ENCODE peak calls at places on chromosome 11, in eight cellular contexts. J, S, B, O, X, H, D and Y are unnamed samples.

GRCh38 chr11:48341466-48341865 is 16.7 kb downstream of the OR4C3 start:
- DNase-seq in J (no peak), H (no peak), O (no peak), X (no peak), B (no peak), S (no peak), D (no peak), Y (peak; percentile 9)

GRCh38 chr11:125022551-125022950 is 40.6 kb upstream of the SLC37A2 start:
- DNase-seq in B (no peak), J (no peak), X (no peak), H (no peak), D (no peak), O (no peak), S (no peak), Y (no peak)

GRCh38 chr11:114195981-114196731 is 100.0 kb upstream of the NNMT start:
- DNase-seq in J (no peak), D (peak; percentile 78), H (peak; percentile 78), S (no peak), B (no peak), X (no peak), O (no peak), Y (peak; percentile 42)

GRCh38 chr11:120792306-120792705 is 231.6 kb upstream of the TBCEL start:
- DNase-seq in B (no peak), O (no peak), D (no peak), X (no peak), J (no peak), H (no peak), S (no peak), Y (no peak)

GRCh38 chr11:65043881-65044501 is 3.0 kb downstream of the SAC3D1 start:
- DNase-seq in B (no peak), J (peak; percentile 47), O (no peak), D (no peak), S (no peak), X (peak; percentile 45), H (peak; percentile 42), Y (no peak)

GRCh38 chr11:126079640-126080205 is 17.1 kb upstream of the CDON start:
- DNase-seq in X (no peak), O (no peak), D (no peak), J (no peak), S (no peak), B (no peak), H (peak; percentile 76), Y (no peak)

GRCh38 chr11:44312876-44313275 is 2.9 kb upstream of the ALX4 start:
- DNase-seq in B (no peak), O (no peak), H (no peak), X (no peak), S (no peak), D (no peak), J (no peak), Y (no peak)

GRCh38 chr11:13126430-13126829 is 117.3 kb downstream of the RASSF10 start:
- DNase-seq in B (no peak), D (peak; percentile 60), X (no peak), O (no peak), H (peak; percentile 94), J (no peak), S (no peak), Y (no peak)

GRCh38 chr11:109856958-109857357 is 236.2 kb upstream of the ZC3H12C start:
- DNase-seq in O (no peak), J (no peak), S (no peak), D (no peak), X (no peak), H (no peak), B (no peak), Y (no peak)

GRCh38 chr11:110712643-110713468 is 619 bp upstream of the ARHGAP20 start:
- DNase-seq in B (peak; percentile 48), D (no peak), J (peak; percentile 19), S (peak; percentile 15), O (no peak), H (no peak), X (no peak), Y (no peak)

GRCh38 chr11:22193348-22194051 is 615 bp downstream of the ANO5 start:
- DNase-seq in B (peak; percentile 47), J (peak; percentile 13), X (peak; percentile 8), O (no peak), S (no peak), D (peak; percentile 26), H (no peak), Y (no peak)

GRCh38 chr11:73528420-73528819 is 69.5 kb downstream of the FAM168A start:
- DNase-seq in X (no peak), B (no peak), D (no peak), O (no peak), J (no peak), S (no peak), H (no peak), Y (no peak)

GRCh38 chr11:73530109-73530508 is 67.8 kb downstream of the FAM168A start:
- DNase-seq in D (no peak), X (peak; percentile 20), S (no peak), B (peak; percentile 58), J (no peak), H (no peak), O (no peak), Y (no peak)

GRCh38 chr11:73531386-73531785 is 66.5 kb downstream of the FAM168A start:
- DNase-seq in D (no peak), J (no peak), S (no peak), O (no peak), B (no peak), X (no peak), H (no peak), Y (no peak)

GRCh38 chr11:73528013-73528412 is 69.9 kb downstream of the FAM168A start:
- DNase-seq in D (no peak), O (no peak), X (no peak), H (no peak), B (no peak), J (no peak), S (no peak), Y (no peak)

GRCh38 chr11:73528877-73529530 is 68.9 kb downstream of the FAM168A start:
- DNase-seq in B (no peak), O (no peak), X (no peak), J (no peak), D (no peak), S (no peak), H (no peak), Y (no peak)
- H3K4me1 ChIP-seq in B (no peaks in the 10 kb centered on the region), O (no peaks in the 10 kb centered on the region), X (no peaks in the 10 kb centered on the region), J (peaks cover 41% of the 10 kb centered on the region), D (peaks cover 11% of the 10 kb centered on the region), S (peaks cover 24% of the 10 kb centered on the region), H (no peaks in the 10 kb centered on the region), Y (no peaks in the 10 kb centered on the region)

GRCh38 chr11:61164610-61165424 is 3.6 kb upstream of the VPS37C start:
- DNase-seq in D (peak; percentile 35), J (no peak), H (peak; percentile 82), X (no peak), S (no peak), B (peak; percentile 15), O (no peak), Y (no peak)
- H3K4me3 ChIP-seq in D (no peak overlapping the region), J (no peak overlapping the region), H (no peak overlapping the region), X (no peak overlapping the region), S (no peak overlapping the region), B (no peak overlapping the region), O (no peak overlapping the region), Y (no peak overlapping the region)

GRCh38 chr11:95720219-95720618 is 69.4 kb downstream of the FAM76B start:
- DNase-seq in H (no peak), S (no peak), O (no peak), J (no peak), X (no peak), B (no peak), D (no peak), Y (no peak)
- H3K4me1 ChIP-seq in H (no peaks in the 10 kb centered on the region), S (no peaks in the 10 kb centered on the region), O (peaks cover 15% of the 10 kb centered on the region), J (no peaks in the 10 kb centered on the region), X (no peaks in the 10 kb centered on the region), B (no peaks in the 10 kb centered on the region), D (no peaks in the 10 kb centered on the region), Y (peaks cover 34% of the 10 kb centered on the region)

GRCh38 chr11:14502039-14502438 is 2.4 kb upstream of the COPB1 start:
- DNase-seq in S (no peak), O (no peak), D (no peak), X (no peak), B (no peak), J (no peak), H (no peak), Y (no peak)

GRCh38 chr11:14499178-14499559 is 442 bp downstream of the COPB1 start:
- DNase-seq in J (peak; percentile 49), B (peak; percentile 71), S (no peak), O (peak; percentile 21), D (peak; percentile 42), H (no peak), X (no peak), Y (peak; percentile 39)

GRCh38 chr11:14500181-14500651 is 605 bp upstream of the COPB1 start:
- DNase-seq in X (no peak), J (peak; percentile 48), S (peak; percentile 23), B (peak; percentile 83), D (peak; percentile 58), H (peak; percentile 42), O (peak; percentile 48), Y (peak; percentile 74)

GRCh38 chr11:14503023-14503422 is 3.4 kb upstream of the COPB1 start:
- DNase-seq in S (no peak), D (no peak), J (no peak), B (no peak), X (no peak), O (no peak), H (no peak), Y (no peak)

GRCh38 chr11:14499560-14500180 is at the start of gene COPB1:
- DNase-seq in D (peak; percentile 94), J (peak; percentile 96), B (peak; percentile 97), O (peak; percentile 88), X (peak; percentile 82), H (peak; percentile 60), S (peak; percentile 83), Y (peak; percentile 97)
- H3K4me3 ChIP-seq in D (peak within 1 kb of the TSS; percentile 94), J (peak within 1 kb of the TSS; percentile 75), B (peak within 1 kb of the TSS; percentile 87), O (peak within 1 kb of the TSS; percentile 83), X (peak within 1 kb of the TSS; percentile 73), H (peak within 1 kb of the TSS; percentile 69), S (peak within 1 kb of the TSS; percentile 94), Y (peak within 1 kb of the TSS; percentile 98)